ENCODE peak calls at places on chromosomes 3 and 15, in four cellular contexts. H, A, G and W are unnamed samples.
A peak's percentile ranks its signal among the peaks of the same experiment; 100 is the strongest.

GRCh38 chr3:153087595-153088566 is 74.1 kb upstream of the RAP2B start:
- DNase-seq in A (no peak), H (no peak), G (no peak), W (no peak)

GRCh38 chr15:91126080-91126479 is 26.0 kb downstream of the SV2B start:
- DNase-seq in A (no peak), H (no peak), G (no peak), W (no peak)

GRCh38 chr3:74060201-74060600 is 435.5 kb upstream of the PDZRN3 start:
- DNase-seq in H (no peak), A (no peak), G (no peak), W (no peak)

GRCh38 chr3:60594025-60594424 is 657.2 kb downstream of the FHIT start:
- DNase-seq in G (peak; percentile 67), A (peak; percentile 66), H (peak; percentile 33), W (peak; percentile 22)

GRCh38 chr3:179882322-179882721 is 154.4 kb downstream of the PEX5L start:
- DNase-seq in A (no peak), G (no peak), H (no peak), W (no peak)

GRCh38 chr3:185549651-185550111 is 2.7 kb downstream of the LIPH start:
- DNase-seq in H (no peak), A (no peak), G (no peak), W (no peak)

GRCh38 chr3:106333911-106334618 is 465.3 kb upstream of the CBLB start:
- DNase-seq in H (no peak), A (no peak), G (no peak), W (no peak)

GRCh38 chr15:98440917-98441316 is 207.4 kb upstream of the IGF1R start:
- DNase-seq in G (no peak), H (no peak), A (no peak), W (no peak)

GRCh38 chr3:55264933-55265332 is 222.2 kb downstream of the WNT5A start:
- DNase-seq in H (no peak), A (no peak), G (no peak), W (no peak)

GRCh38 chr15:83654379-83655236 is 685 bp downstream of the ADAMTSL3 start:
- DNase-seq in A (no peak), G (peak; percentile 64), H (no peak), W (no peak)

DNA sequence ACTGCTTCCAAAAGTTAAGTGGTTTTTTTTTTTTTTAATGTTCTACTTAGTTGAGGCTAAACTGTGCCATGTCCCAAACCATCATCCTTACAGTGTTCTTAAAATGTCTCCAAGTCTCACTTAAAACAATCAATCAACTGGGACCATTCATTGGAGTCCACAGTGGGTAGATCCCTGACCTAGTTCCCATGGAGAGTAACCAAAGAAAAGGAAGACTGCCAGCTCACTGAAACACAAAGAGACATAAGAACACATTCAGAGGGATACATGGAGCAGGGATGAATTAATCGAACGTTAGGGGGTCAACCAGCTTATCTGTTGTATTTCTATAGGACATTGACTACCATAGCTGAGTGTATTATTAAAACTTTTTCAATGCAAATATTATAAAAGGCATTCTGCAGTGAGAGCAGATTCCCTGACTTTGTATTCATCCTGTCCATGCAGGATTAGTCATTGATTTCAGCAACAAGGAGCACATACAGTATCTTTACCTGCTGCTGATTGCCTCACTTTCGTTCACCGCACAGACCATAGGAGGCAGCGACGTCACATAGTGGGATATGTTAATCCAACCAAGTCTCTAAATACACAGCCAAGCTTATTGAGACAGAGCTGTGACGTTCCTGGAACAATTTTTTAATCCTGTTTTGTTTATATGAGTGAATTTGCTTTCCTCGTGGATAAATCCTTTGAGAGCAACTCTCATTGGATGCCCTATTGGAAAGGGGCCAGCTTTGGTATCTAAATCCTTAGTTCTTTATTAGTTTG is 365.0 kb upstream of the RBMS3 start:
- DNase-seq in H (peak; percentile 21), A (no peak), G (no peak), W (no peak)
- H3K27ac ChIP-seq in H (no peak overlapping the region), A (peak overlapping the region; percentile 46), G (peak overlapping the region; percentile 26), W (peak overlapping the region; percentile 53)

GRCh38 chr3:140223197-140223596 is 288.2 kb downstream of the CLSTN2 start:
- DNase-seq in A (no peak), H (no peak), G (no peak), W (no peak)

GRCh38 chr3:140216249-140216648 is 281.3 kb downstream of the CLSTN2 start:
- DNase-seq in H (no peak), A (no peak), G (no peak), W (no peak)

GRCh38 chr3:140223631-140224030 is 288.6 kb downstream of the CLSTN2 start:
- DNase-seq in H (no peak), A (no peak), G (no peak), W (no peak)

GRCh38 chr3:140219161-140219745 is 284.3 kb downstream of the CLSTN2 start:
- DNase-seq in A (no peak), H (no peak), G (no peak), W (no peak)

GRCh38 chr3:140219923-140220452 is 285.0 kb downstream of the CLSTN2 start:
- DNase-seq in H (no peak), A (no peak), G (no peak), W (no peak)
- TF ChIP-seq CTCF in H (no peak), A (no peak), G (no peak), W (no peak)

GRCh38 chr3:190320594-190321362 is 1.5 kb downstream of the CLDN1 start:
- DNase-seq in H (no peak), G (no peak), A (no peak), W (no peak)

GRCh38 chr3:190319660-190320059 is 2.6 kb downstream of the CLDN1 start:
- DNase-seq in G (no peak), H (no peak), A (no peak), W (no peak)

GRCh38 chr3:190321789-190322603 is at the start of gene CLDN1:
- DNase-seq in G (peak; percentile 80), A (peak; percentile 71), H (peak; percentile 84), W (peak; percentile 82)

GRCh38 chr3:190314741-190315140 is 7.5 kb downstream of the CLDN1 start:
- DNase-seq in G (no peak), A (no peak), H (no peak), W (no peak)

GRCh38 chr3:190318666-190319065 is 3.6 kb downstream of the CLDN1 start:
- DNase-seq in H (no peak), A (no peak), G (no peak), W (no peak)
- H3K4me3 ChIP-seq in H (no peak overlapping the region), A (no peak overlapping the region), G (no peak overlapping the region), W (no peak overlapping the region)

GRCh38 chr15:89495638-89496145 is 691 bp downstream of the RHCG start:
- DNase-seq in H (no peak), G (no peak), A (no peak), W (no peak)

GRCh38 chr15:89500397-89501270 is 4.3 kb upstream of the RHCG start:
- DNase-seq in G (no peak), H (no peak), A (no peak), W (no peak)

GRCh38 chr15:89499156-89499555 is 2.8 kb upstream of the RHCG start:
- DNase-seq in A (no peak), G (no peak), H (no peak), W (no peak)

GRCh38 chr15:89496155-89497098 is at the start of gene RHCG:
- DNase-seq in G (no peak), A (no peak), H (no peak), W (peak; percentile 35)

GRCh38 chr15:89498574-89498906 is 2.2 kb upstream of the RHCG start:
- DNase-seq in G (no peak), H (no peak), A (no peak), W (no peak)
- H3K27ac ChIP-seq in G (no peak overlapping the region), H (no peak overlapping the region), A (no peak overlapping the region), W (no peak overlapping the region)

DNA sequence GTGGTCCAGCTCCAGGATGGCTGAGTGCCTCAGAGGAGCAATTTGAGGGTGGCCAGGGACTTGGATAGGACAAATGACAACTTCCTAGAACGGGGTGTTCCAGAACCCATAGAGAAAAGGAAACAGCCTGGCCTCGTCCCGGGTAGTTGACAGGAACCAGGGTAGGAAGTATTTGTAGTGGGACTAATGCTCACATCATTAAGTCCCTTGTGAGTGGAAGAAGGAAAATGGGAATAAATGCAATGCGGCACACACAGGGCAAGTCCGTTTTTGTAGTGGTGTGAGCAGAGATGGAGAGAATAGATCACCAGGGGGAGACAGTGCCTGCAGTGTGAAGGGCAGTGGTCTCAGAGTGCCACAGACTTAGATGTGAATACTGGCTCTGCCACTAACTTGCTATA is 19.6 kb downstream of the TIMP4 start:
- DNase-seq in A (peak; percentile 23), H (no peak), G (peak; percentile 37), W (no peak)
- TF ChIP-seq CTCF in A (peak; percentile 73), H (peak; percentile 22), G (peak; percentile 41), W (peak; percentile 30)

DNA sequence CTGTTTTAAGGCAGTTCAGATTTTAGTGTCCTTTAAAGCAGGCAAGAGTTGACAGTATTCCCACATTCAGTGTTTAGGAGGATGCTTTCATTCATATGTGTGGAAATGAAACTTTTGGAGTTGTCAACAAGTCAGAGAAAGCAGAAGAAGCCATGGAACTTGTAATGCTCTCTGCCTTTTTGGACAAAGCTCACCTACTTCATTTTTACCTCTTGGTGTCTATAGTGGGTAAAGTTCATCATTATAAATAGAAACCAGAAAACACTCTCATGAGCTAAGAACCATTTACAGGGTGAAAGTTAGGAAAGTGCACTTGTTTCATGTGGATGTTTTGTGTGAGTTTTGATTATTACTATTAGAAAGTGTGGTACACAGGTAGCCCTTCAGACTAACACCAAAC is 9.2 kb upstream of the NFKBIZ start:
- DNase-seq in H (no peak), G (no peak), A (no peak), W (no peak)
- H3K4me3 ChIP-seq in H (no peak overlapping the region), G (no peak overlapping the region), A (no peak overlapping the region), W (no peak overlapping the region)

GRCh38 chr3:51984269-51984647 is 923 bp downstream of the ACY1 start:
- DNase-seq in A (no peak), G (no peak), H (no peak), W (no peak)
- H3K27ac ChIP-seq in A (peak overlapping the region; percentile 96), G (peak overlapping the region; percentile 90), H (peak overlapping the region; percentile 99), W (no peak overlapping the region)

GRCh38 chr3:39814007-39814406 is 4.6 kb downstream of the MYRIP start:
- DNase-seq in A (no peak), H (no peak), G (no peak), W (no peak)

GRCh38 chr3:39811561-39811960 is 2.2 kb downstream of the MYRIP start:
- DNase-seq in A (no peak), G (no peak), H (no peak), W (no peak)

GRCh38 chr3:39810647-39811161 is 1.3 kb downstream of the MYRIP start:
- DNase-seq in G (no peak), H (no peak), A (no peak), W (no peak)

GRCh38 chr3:39809995-39810595 is 686 bp downstream of the MYRIP start:
- DNase-seq in G (no peak), A (no peak), H (no peak), W (peak; percentile 58)

GRCh38 chr3:39812537-39812936 is 3.1 kb downstream of the MYRIP start:
- DNase-seq in A (no peak), G (no peak), H (peak; percentile 40), W (peak; percentile 48)
- TF ChIP-seq CTCF in A (no peak), G (no peak), H (peak; percentile 32), W (peak; percentile 41)